ENCODE peak calls at places on chromosome 21, in eight cellular contexts. E is Peyer's patch; S is stimulated activated naive B cell treated with anti-CD40 and anti-IgM and Interleukin-4, amounts not matched to agents 10 μg/mL and 1 μg/mL and 100 μg/mL, for 72 hours; V is fibroblast of gingiva; H is progenitor cell of endocrine pancreas; M is CD4-positive, CD25-positive, alpha-beta regulatory T cell; R is T-cell; Q is activated effector memory CD4-positive, alpha-beta T cell treated with anti-CD3 and anti-CD28 coated beads, Interleukin-2, amount 50 U/mL, for 16 hours. Z is an unnamed sample.

GRCh38 chr21:43880111-43880985 is 15.3 kb downstream of the AGPAT3 start:
- DNase-seq in E (peak), S (no peak), V (no peak), H (no peak), M (no peak), R (no peak), Q (peak), Z (peak)

GRCh38 chr21:34148826-34149558 is 75.6 kb downstream of the MRPS6 start:
- DNase-seq in E (no peak), S (no peak), V (no peak), H (no peak), M (no peak), R (no peak), Q (no peak), Z (no peak)

GRCh38 chr21:42086969-42087368 is 15.9 kb downstream of the UMODL1 start:
- DNase-seq in E (no peak), S (no peak), V (no peak), H (no peak), M (no peak), R (no peak), Q (no peak), Z (no peak)

GRCh38 chr21:42362700-42363099 is 3.6 kb downstream of the TFF1 start:
- DNase-seq in E (no peak), S (no peak), V (no peak), H (no peak), M (no peak), R (no peak), Q (no peak), Z (no peak)

GRCh38 chr21:17432732-17433057 is 80.1 kb upstream of the CXADR start:
- DNase-seq in E (no peak), S (no peak), V (no peak), H (no peak), M (no peak), R (no peak), Q (no peak), Z (no peak)

GRCh38 chr21:29005696-29006095 is 13.0 kb upstream of the LTN1 start:
- DNase-seq in E (no peak), S (no peak), V (peak), H (no peak), M (no peak), R (no peak), Q (no peak), Z (no peak)

GRCh38 chr21:42398414-42399030 is 2.7 kb upstream of the TMPRSS3 start:
- DNase-seq in E (no peak), S (no peak), V (no peak), H (no peak), M (no peak), R (no peak), Q (peak), Z (no peak)

GRCh38 chr21:35530726-35531125 is 481.6 kb upstream of the RUNX1 start:
- DNase-seq in E (no peak), S (no peak), V (no peak), H (no peak), M (no peak), R (no peak), Q (no peak), Z (no peak)

GRCh38 chr21:37631319-37632117 is 264.9 kb downstream of the DYRK1A start:
- DNase-seq in E (no peak), S (no peak), V (no peak), H (no peak), M (no peak), R (no peak), Q (no peak), Z (peak)

GRCh38 chr21:17195965-17196364 is 316.9 kb upstream of the CXADR start:
- DNase-seq in E (no peak), S (no peak), V (no peak), H (no peak), M (no peak), R (no peak), Q (no peak), Z (no peak)

GRCh38 chr21:32520885-32521735 is 64.2 kb downstream of the TCP10L start:
- DNase-seq in E (peak), S (no peak), V (peak), H (no peak), M (no peak), R (no peak), Q (peak), Z (peak)

GRCh38 chr21:41369105-41369914 is 7.5 kb downstream of the MX2 start:
- DNase-seq in E (peak), S (peak), V (no peak), H (no peak), M (peak), R (peak), Q (peak), Z (no peak)